ENCODE peak calls at places on chromosomes 4 and X, in four cellular contexts. One of them, this sample, is unnamed.

GRCh38 chr4:165079476-165079875 is 25.8 kb downstream of the TRIM75 start:
- DNase-seq in HepG2: no peak
- DNase-seq in cardiac fibroblast: peak; percentile 34
- DNase-seq in MM.1S: peak; percentile 98
- DNase-seq in this sample: peak; percentile 23

GRCh38 chr4:23614284-23614892 is 275.5 kb downstream of the PPARGC1A start:
- DNase-seq in HepG2: peak; percentile 50
- DNase-seq in cardiac fibroblast: peak; percentile 9
- DNase-seq in MM.1S: peak; percentile 75
- DNase-seq in this sample: peak; percentile 24

GRCh38 chr4:26719954-26720552 is 136.2 kb downstream of the TBC1D19 start:
- DNase-seq in HepG2: no peak
- DNase-seq in cardiac fibroblast: peak; percentile 63
- DNase-seq in MM.1S: no peak
- DNase-seq in this sample: no peak

GRCh38 chr4:122456228-122457106 is at the start of gene IL2:
- DNase-seq in HepG2: no peak
- DNase-seq in cardiac fibroblast: no peak
- DNase-seq in MM.1S: no peak
- DNase-seq in this sample: no peak

GRCh38 chr4:47118192-47118879 is 87.0 kb downstream of the GABRB1 start:
- DNase-seq in HepG2: no peak
- DNase-seq in cardiac fibroblast: peak; percentile 3
- DNase-seq in MM.1S: no peak
- DNase-seq in this sample: no peak

GRCh38 chr4:166078383-166078782 is 205.3 kb downstream of the TLL1 start:
- DNase-seq in HepG2: no peak
- DNase-seq in cardiac fibroblast: no peak
- DNase-seq in MM.1S: no peak
- DNase-seq in this sample: no peak

GRCh38 chr4:95798003-95798402 is 41.9 kb upstream of the PDHA2 start:
- DNase-seq in HepG2: no peak
- DNase-seq in cardiac fibroblast: no peak
- DNase-seq in MM.1S: no peak
- DNase-seq in this sample: no peak

GRCh38 chrX:134374910-134375309 is 85.1 kb upstream of the HPRT1 start:
- DNase-seq in HepG2: no peak
- DNase-seq in cardiac fibroblast: no peak
- DNase-seq in MM.1S: no peak
- DNase-seq in this sample: no peak

GRCh38 chr4:169115897-169116254 is 105.8 kb upstream of the CBR4 start:
- DNase-seq in HepG2: no peak
- DNase-seq in cardiac fibroblast: peak; percentile 98
- DNase-seq in MM.1S: no peak
- DNase-seq in this sample: peak; percentile 84

GRCh38 chr4:128228778-128229457 is 58.7 kb downstream of the PGRMC2 start:
- DNase-seq in HepG2: no peak
- DNase-seq in cardiac fibroblast: peak; percentile 22
- DNase-seq in MM.1S: no peak
- DNase-seq in this sample: peak; percentile 52

GRCh38 chr4:47598320-47598719 is 113.2 kb downstream of the ATP10D start:
- DNase-seq in HepG2: no peak
- DNase-seq in cardiac fibroblast: peak; percentile 20
- DNase-seq in MM.1S: no peak
- DNase-seq in this sample: no peak

GRCh38 chrX:153521034-153521433 is 3.6 kb downstream of the ATP2B3 start:
- DNase-seq in HepG2: no peak
- DNase-seq in cardiac fibroblast: no peak
- DNase-seq in MM.1S: no peak
- DNase-seq in this sample: peak; percentile 35

GRCh38 chr4:57163530-57164459 is 53.6 kb upstream of the IGFBP7 start:
- DNase-seq in HepG2: peak; percentile 68
- DNase-seq in cardiac fibroblast: peak; percentile 85
- DNase-seq in MM.1S: peak; percentile 78
- DNase-seq in this sample: peak; percentile 50

GRCh38 chr4:188439641-188440311 is 300.5 kb downstream of the TRIML1 start:
- DNase-seq in HepG2: no peak
- DNase-seq in cardiac fibroblast: peak; percentile 12
- DNase-seq in MM.1S: no peak
- DNase-seq in this sample: peak; percentile 16

GRCh38 chr4:6450709-6451108 is 21.7 kb downstream of the PPP2R2C start:
- DNase-seq in HepG2: no peak
- DNase-seq in cardiac fibroblast: no peak
- DNase-seq in MM.1S: no peak
- DNase-seq in this sample: no peak

GRCh38 chr4:140935259-140935658 is 179.1 kb upstream of the TBC1D9 start:
- DNase-seq in HepG2: no peak
- DNase-seq in cardiac fibroblast: no peak
- DNase-seq in MM.1S: no peak
- DNase-seq in this sample: peak; percentile 85

GRCh38 chr4:67020079-67020807 is 525.1 kb downstream of the CENPC start:
- DNase-seq in HepG2: no peak
- DNase-seq in cardiac fibroblast: peak; percentile 11
- DNase-seq in MM.1S: no peak
- DNase-seq in this sample: no peak

GRCh38 chrX:110561036-110561435 is 202.4 kb downstream of the RTL9 start:
- DNase-seq in HepG2: no peak
- DNase-seq in cardiac fibroblast: peak; percentile 33
- DNase-seq in MM.1S: no peak
- DNase-seq in this sample: no peak

GRCh38 chr4:84258905-84259830 is 239.9 kb downstream of the NKX6-1 start:
- DNase-seq in HepG2: peak; percentile 11
- DNase-seq in cardiac fibroblast: peak; percentile 47
- DNase-seq in MM.1S: peak; percentile 51
- DNase-seq in this sample: no peak

GRCh38 chr4:142596595-142596994 is 249.5 kb downstream of the INPP4B start:
- DNase-seq in HepG2: no peak
- DNase-seq in cardiac fibroblast: no peak
- DNase-seq in MM.1S: no peak
- DNase-seq in this sample: no peak

GRCh38 chrX:36241397-36241796 is 321.9 kb downstream of the CFAP47 start:
- DNase-seq in HepG2: no peak
- DNase-seq in cardiac fibroblast: no peak
- DNase-seq in MM.1S: no peak
- DNase-seq in this sample: no peak
- TF ChIP-seq CTCF in HepG2: no peak
- TF ChIP-seq CTCF in cardiac fibroblast: no peak
- TF ChIP-seq CTCF in MM.1S: no peak
- TF ChIP-seq CTCF in this sample: no peak

DNA sequence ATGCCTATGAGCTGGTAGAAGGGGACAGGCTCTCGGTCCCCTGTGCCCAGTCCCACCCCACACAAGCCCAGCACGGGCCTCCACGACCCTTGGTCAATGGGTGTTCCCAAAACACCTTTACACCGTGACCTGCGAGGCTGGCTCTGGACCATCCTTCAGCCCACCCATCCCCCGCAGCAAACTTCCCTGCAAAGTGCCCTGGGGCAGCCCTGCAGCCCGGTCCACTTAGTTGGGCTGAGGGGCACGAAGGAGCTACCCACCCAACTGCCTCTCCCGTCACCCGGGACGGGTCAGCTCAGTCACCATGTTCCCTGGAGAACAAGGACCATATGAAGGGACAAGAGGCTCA is 23.4 kb downstream of the WDR1 start:
- DNase-seq in HepG2: no peak
- DNase-seq in cardiac fibroblast: no peak
- DNase-seq in MM.1S: no peak
- DNase-seq in this sample: no peak
- H3K4me3 ChIP-seq in HepG2: no peak overlapping the region
- H3K4me3 ChIP-seq in cardiac fibroblast: no peak overlapping the region
- H3K4me3 ChIP-seq in MM.1S: no peak overlapping the region
- H3K4me3 ChIP-seq in this sample: no peak overlapping the region

GRCh38 chr4:74671074-74671698 is 123.1 kb downstream of the BTC start:
- DNase-seq in HepG2: peak; percentile 69
- DNase-seq in cardiac fibroblast: peak; percentile 91
- DNase-seq in MM.1S: peak; percentile 64
- DNase-seq in this sample: no peak
- TF ChIP-seq CTCF in HepG2: peak; percentile 86
- TF ChIP-seq CTCF in cardiac fibroblast: peak; percentile 56
- TF ChIP-seq CTCF in MM.1S: peak; percentile 72
- TF ChIP-seq CTCF in this sample: peak; percentile 79

GRCh38 chr4:8227771-8228318 is 28.8 kb downstream of the SH3TC1 start:
- DNase-seq in HepG2: no peak
- DNase-seq in cardiac fibroblast: no peak
- DNase-seq in MM.1S: no peak
- DNase-seq in this sample: no peak

GRCh38 chr4:8227201-8227770 is 28.2 kb downstream of the SH3TC1 start:
- DNase-seq in HepG2: no peak
- DNase-seq in cardiac fibroblast: no peak
- DNase-seq in MM.1S: no peak
- DNase-seq in this sample: no peak

GRCh38 chr4:8224596-8225289 is 25.7 kb downstream of the SH3TC1 start:
- DNase-seq in HepG2: no peak
- DNase-seq in cardiac fibroblast: no peak
- DNase-seq in MM.1S: no peak
- DNase-seq in this sample: no peak

GRCh38 chr4:8225290-8225625 is 26.2 kb downstream of the SH3TC1 start:
- DNase-seq in HepG2: no peak
- DNase-seq in cardiac fibroblast: no peak
- DNase-seq in MM.1S: no peak
- DNase-seq in this sample: no peak

DNA sequence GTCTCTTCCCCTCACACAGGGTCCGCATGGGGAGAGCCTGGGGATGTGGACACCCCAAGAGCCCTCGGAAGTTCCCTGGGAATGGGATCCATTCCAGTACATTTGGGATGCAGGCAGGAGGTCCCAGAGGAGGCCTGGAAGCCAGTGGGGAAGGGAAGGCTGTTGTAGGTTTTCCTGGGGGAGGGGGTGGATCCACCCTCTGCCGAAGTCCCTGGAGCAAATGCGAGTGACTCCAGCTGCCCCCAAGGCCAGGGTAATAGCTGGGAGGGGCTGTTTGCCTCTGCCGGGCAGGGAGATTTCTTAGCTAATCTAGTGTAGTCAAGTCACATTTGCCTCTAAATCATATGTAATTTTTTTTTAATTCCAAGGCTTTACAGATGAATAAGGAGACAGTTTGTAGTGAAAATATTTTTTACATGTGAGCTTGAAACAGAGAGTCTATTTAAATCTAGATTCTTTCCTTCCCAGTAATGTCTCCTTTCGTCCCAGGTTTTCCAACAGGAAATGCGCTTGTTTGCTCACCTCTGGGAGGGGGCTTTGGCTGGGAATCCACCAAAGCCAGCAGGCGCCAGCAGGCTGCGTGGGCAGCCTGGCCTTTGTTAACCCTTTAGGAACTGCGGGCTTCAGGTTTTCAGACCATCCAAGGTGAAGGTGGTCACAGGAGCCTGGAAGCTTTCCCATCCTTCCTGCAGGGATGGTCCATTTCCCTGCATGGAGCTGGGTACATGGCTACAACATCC is 26.8 kb downstream of the SH3TC1 start:
- DNase-seq in HepG2: peak; percentile 73
- DNase-seq in cardiac fibroblast: no peak
- DNase-seq in MM.1S: no peak
- DNase-seq in this sample: no peak
- H3K4me3 ChIP-seq in HepG2: peak overlapping the region; percentile 18
- H3K4me3 ChIP-seq in cardiac fibroblast: no peak overlapping the region
- H3K4me3 ChIP-seq in MM.1S: no peak overlapping the region
- H3K4me3 ChIP-seq in this sample: no peak overlapping the region

DNA sequence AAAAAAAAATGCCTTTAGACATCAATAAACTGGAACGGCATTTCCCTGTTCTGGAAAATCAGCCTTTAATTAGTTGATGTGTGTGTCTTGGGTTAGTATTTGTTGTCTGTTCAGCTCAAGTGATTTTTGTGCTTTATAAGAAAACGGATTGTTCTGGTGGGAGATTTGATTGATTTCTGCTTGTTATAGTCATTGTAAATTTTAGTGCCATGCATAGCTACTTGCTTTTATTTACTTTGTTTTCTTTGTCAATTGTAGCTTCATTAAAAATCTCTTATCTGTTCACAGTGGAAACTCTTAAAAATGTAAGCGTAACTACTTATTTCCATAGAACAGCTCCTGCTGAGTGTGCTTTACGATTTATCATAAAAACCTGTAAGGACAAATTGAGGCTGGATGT is 253.2 kb downstream of the TENM3 start:
- DNase-seq in HepG2: no peak
- DNase-seq in cardiac fibroblast: no peak
- DNase-seq in MM.1S: no peak
- DNase-seq in this sample: no peak
- TF ChIP-seq CTCF in HepG2: no peak
- TF ChIP-seq CTCF in cardiac fibroblast: no peak
- TF ChIP-seq CTCF in MM.1S: no peak
- TF ChIP-seq CTCF in this sample: no peak

GRCh38 chrX:47529548-47529947 is 31.5 kb upstream of the ARAF start:
- DNase-seq in HepG2: no peak
- DNase-seq in cardiac fibroblast: no peak
- DNase-seq in MM.1S: no peak
- DNase-seq in this sample: no peak
- H3K4me3 ChIP-seq in HepG2: no peak overlapping the region
- H3K4me3 ChIP-seq in cardiac fibroblast: no peak overlapping the region
- H3K4me3 ChIP-seq in MM.1S: no peak overlapping the region
- H3K4me3 ChIP-seq in this sample: no peak overlapping the region

GRCh38 chr4:8882239-8882638 is 10.6 kb upstream of the HMX1 start:
- DNase-seq in HepG2: no peak
- DNase-seq in cardiac fibroblast: no peak
- DNase-seq in MM.1S: no peak
- DNase-seq in this sample: no peak
- TF ChIP-seq CTCF in HepG2: no peak
- TF ChIP-seq CTCF in cardiac fibroblast: no peak
- TF ChIP-seq CTCF in MM.1S: no peak
- TF ChIP-seq CTCF in this sample: no peak

GRCh38 chr4:173506780-173507211 is 23.2 kb downstream of the HAND2 start:
- DNase-seq in HepG2: no peak
- DNase-seq in cardiac fibroblast: no peak
- DNase-seq in MM.1S: no peak
- DNase-seq in this sample: no peak
- H3K4me3 ChIP-seq in HepG2: no peak overlapping the region
- H3K4me3 ChIP-seq in cardiac fibroblast: no peak overlapping the region
- H3K4me3 ChIP-seq in MM.1S: peak overlapping the region; percentile 39
- H3K4me3 ChIP-seq in this sample: peak overlapping the region; percentile 24

GRCh38 chr4:88672987-88673386 is 24.6 kb downstream of the NAP1L5 start:
- DNase-seq in HepG2: peak; percentile 28
- DNase-seq in cardiac fibroblast: peak; percentile 56
- DNase-seq in MM.1S: peak; percentile 21
- DNase-seq in this sample: no peak
- TF ChIP-seq CTCF in HepG2: peak; percentile 73
- TF ChIP-seq CTCF in cardiac fibroblast: peak; percentile 54
- TF ChIP-seq CTCF in MM.1S: peak; percentile 60
- TF ChIP-seq CTCF in this sample: peak; percentile 85

DNA sequence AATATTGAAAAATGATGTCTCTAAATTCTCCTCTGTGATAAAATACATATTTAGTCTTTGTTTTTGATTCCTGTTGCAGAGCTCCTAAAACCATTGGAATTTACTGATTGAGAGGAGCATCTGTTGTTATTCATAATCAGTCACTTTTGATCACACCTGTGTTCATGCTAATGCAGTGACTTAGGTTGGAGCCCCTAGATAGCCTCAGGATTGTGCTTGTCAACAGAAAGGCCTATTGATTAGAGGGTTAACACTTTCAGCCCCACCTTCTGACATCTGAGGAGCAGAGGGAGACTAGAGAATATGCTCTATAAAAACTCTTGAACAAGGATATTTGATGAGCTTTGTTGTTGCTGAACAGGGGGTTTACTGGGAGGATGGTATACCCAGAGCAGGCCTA is 409.5 kb upstream of the ADGRL3 start:
- DNase-seq in HepG2: no peak
- DNase-seq in cardiac fibroblast: no peak
- DNase-seq in MM.1S: no peak
- DNase-seq in this sample: no peak
- H3K4me3 ChIP-seq in HepG2: no peak overlapping the region
- H3K4me3 ChIP-seq in cardiac fibroblast: no peak overlapping the region
- H3K4me3 ChIP-seq in MM.1S: no peak overlapping the region
- H3K4me3 ChIP-seq in this sample: no peak overlapping the region

This sample was measured in retinal pigment epithelial cell.